ENCODE peak calls at places on chromosomes 3 and 15, in six cellular contexts. Z is mammary epithelial cell, K is brain microvascular endothelial cell, F is psoas muscle, C is adrenal gland, O is left ventricle myocardium inferior. E is an unnamed sample. For H3K27me3, the result is how much of the 10 kb centered on the place peaks cover.

GRCh38 chr3:183253961-183254815 is 1.1 kb downstream of the B3GNT5 start:
- DNase-seq in Z (no peak), K (no peak), F (peak), C (peak), O (peak), E (peak)

GRCh38 chr3:171258316-171258715 is 201.9 kb downstream of the TNIK start:
- DNase-seq in Z (peak), K (no peak), F (no peak), C (no peak), O (no peak), E (no peak)

GRCh38 chr3:149765762-149766334 is 13.6 kb upstream of the COMMD2 start:
- DNase-seq in Z (peak), K (peak), F (no peak), C (no peak), O (no peak), E (peak)

GRCh38 chr15:39896837-39897236 is 23.2 kb downstream of the GPR176 start:
- DNase-seq in Z (no peak), K (peak), F (no peak), C (no peak), O (no peak), E (no peak)

GRCh38 chr3:193124861-193125260 is 116.2 kb upstream of the PLAAT1 start:
- DNase-seq in Z (no peak), K (no peak), F (no peak), C (no peak), O (no peak), E (no peak)

GRCh38 chr3:101574388-101575156 is 592 bp downstream of the PCNP start:
- DNase-seq in Z (no peak), K (peak), F (peak), C (peak), O (peak), E (peak)

GRCh38 chr3:114741066-114741465 is 406.0 kb downstream of the ZBTB20 start:
- DNase-seq in Z (peak), K (no peak), F (no peak), C (no peak), O (no peak), E (no peak)

GRCh38 chr15:50880651-50881114 is 27.8 kb upstream of the AP4E1 start:
- DNase-seq in Z (peak), K (no peak), F (no peak), C (no peak), O (no peak), E (no peak)

GRCh38 chr3:57128863-57129602 is 36.1 kb downstream of the IL17RD start:
- DNase-seq in Z (no peak), K (no peak), F (no peak), C (no peak), O (no peak), E (no peak)

DNA sequence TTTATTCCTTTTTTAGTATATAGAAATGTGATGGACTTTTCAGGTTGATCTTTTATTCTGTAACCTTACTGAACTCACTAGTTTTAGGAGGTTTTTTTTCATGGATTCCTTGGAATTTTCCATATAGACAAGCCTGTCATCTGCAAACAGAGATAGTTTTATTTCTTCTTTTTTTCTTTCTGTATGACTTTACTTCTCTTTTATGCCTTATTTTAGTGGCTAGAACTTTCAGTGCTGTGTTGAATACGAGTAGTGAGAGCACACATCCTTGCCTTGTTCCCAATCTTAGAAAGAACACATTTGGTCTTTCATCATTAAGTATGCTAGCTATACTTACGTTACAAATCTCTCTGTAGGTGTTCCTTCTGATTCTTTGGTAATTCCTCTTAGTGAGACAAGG is 336.5 kb downstream of the PTPRG start:
- DNase-seq in Z (no peak), K (no peak), F (no peak), C (no peak), O (no peak), E (no peak)
- H3K27me3 ChIP-seq in Z (under half), K (under half), F (under half), C (under half), O (under half), E (under half)

GRCh38 chr15:45439521-45439931 is 61.2 kb upstream of the GATM start:
- DNase-seq in Z (no peak), K (no peak), F (no peak), C (no peak), O (no peak), E (peak)
- TF ChIP-seq CTCF in Z (no peak), K (no peak), F (no peak), C (no peak), O (no peak), E (no peak)

GRCh38 chr3:26636328-26636727 is 13.8 kb downstream of the LRRC3B start:
- DNase-seq in Z (no peak), K (no peak), F (no peak), C (no peak), O (no peak), E (no peak)

GRCh38 chr3:26627080-26627479 is 4.5 kb downstream of the LRRC3B start:
- DNase-seq in Z (no peak), K (no peak), F (no peak), C (no peak), O (no peak), E (no peak)

GRCh38 chr3:26630669-26631384 is 8.3 kb downstream of the LRRC3B start:
- DNase-seq in Z (no peak), K (no peak), F (no peak), C (no peak), O (no peak), E (no peak)

GRCh38 chr3:26628915-26629314 is 6.3 kb downstream of the LRRC3B start:
- DNase-seq in Z (no peak), K (no peak), F (no peak), C (no peak), O (no peak), E (no peak)

DNA sequence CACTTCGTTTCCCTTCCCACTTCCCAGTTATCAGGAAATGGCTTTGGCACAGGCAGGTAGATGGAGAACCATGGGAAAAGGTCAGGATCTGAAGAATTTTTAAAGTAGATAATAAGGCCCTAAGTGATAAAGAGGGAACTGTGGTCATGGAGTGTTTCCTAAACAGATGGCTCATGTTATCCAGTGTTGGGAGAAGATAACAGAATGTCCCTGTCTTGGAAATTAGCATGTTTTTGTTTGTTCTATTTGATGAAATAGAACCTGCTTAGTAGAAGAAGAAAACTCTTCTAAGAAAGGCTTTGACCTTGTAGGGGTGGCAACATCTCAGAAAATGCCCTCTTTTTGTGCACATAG is 8.8 kb downstream of the LRRC3B start:
- DNase-seq in Z (no peak), K (no peak), F (no peak), C (no peak), O (no peak), E (no peak)
- H3K27me3 ChIP-seq in Z (under half), K (under half), F (under half), C (under half), O (under half), E (under half)

GRCh38 chr3:107627962-107628542 is 105.3 kb downstream of the BBX start:
- DNase-seq in Z (no peak), K (no peak), F (no peak), C (no peak), O (no peak), E (no peak)
- TF ChIP-seq CTCF in Z (peak), K (no peak), F (no peak), C (no peak), O (no peak), E (no peak)

GRCh38 chr3:49313902-49314676 is 25.8 kb downstream of the USP4 start:
- DNase-seq in Z (peak), K (peak), F (no peak), C (no peak), O (no peak), E (no peak)
- H3K27me3 ChIP-seq in Z (under half), K (under half), F (under half), C (under half), O (under half), E (under half)

GRCh38 chr3:105532251-105532650 is 165.5 kb downstream of the ALCAM start:
- DNase-seq in Z (no peak), K (no peak), F (no peak), C (no peak), O (no peak), E (no peak)
- TF ChIP-seq CTCF in Z (no peak), K (no peak), F (no peak), C (no peak), O (no peak), E (no peak)

DNA sequence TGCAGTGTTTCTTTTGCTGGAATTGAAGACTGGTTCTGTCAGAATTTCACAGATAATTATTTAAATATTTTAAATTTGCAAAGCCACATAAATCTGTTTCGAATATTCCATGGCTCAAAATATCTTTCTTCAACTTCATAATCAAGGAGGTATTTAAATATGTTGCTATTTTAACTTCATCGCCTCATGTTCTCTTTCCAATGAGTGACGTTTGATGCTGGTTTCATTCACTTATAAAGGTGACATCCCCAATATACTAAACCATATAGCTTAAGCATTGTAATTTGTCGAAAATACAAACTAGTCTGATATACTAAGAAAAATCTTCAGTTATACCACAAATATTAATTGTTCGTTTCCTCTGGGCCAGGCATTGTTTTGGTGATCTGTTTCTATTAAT is 22.5 kb downstream of the MBNL1 start:
- DNase-seq in Z (no peak), K (no peak), F (no peak), C (no peak), O (no peak), E (no peak)
- H3K27me3 ChIP-seq in Z (under half), K (under half), F (under half), C (under half), O (under half), E (under half)

GRCh38 chr3:131141770-131142169 is 115.1 kb downstream of the NEK11 start:
- DNase-seq in Z (no peak), K (no peak), F (no peak), C (no peak), O (no peak), E (no peak)

GRCh38 chr3:131140891-131141290 is 114.2 kb downstream of the NEK11 start:
- DNase-seq in Z (no peak), K (no peak), F (no peak), C (no peak), O (no peak), E (no peak)

GRCh38 chr3:131143802-131144201 is 117.1 kb downstream of the NEK11 start:
- DNase-seq in Z (no peak), K (no peak), F (no peak), C (no peak), O (no peak), E (no peak)

GRCh38 chr3:131147534-131147933 is 120.9 kb downstream of the NEK11 start:
- DNase-seq in Z (no peak), K (no peak), F (no peak), C (no peak), O (no peak), E (no peak)

DNA sequence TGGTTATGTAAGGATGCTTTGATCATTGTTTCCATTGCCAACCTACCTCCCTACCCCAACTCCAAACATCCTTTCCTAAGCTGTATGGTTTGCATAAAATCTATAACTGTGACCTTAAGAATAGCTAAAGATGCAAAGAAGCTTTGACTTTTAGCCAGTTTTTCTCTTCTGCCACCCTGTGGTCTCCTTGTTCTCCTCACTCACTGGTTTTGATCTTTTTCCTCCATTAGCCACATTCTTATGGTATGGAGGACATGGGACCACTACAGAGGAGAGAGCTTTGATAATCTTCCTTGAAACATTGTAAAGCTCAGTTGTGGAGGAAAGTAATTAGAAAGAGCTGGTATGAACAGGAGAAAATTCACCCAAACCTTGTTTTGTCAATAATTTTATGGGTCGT is 115.9 kb downstream of the NEK11 start:
- DNase-seq in Z (no peak), K (no peak), F (no peak), C (no peak), O (no peak), E (no peak)
- TF ChIP-seq CTCF in Z (peak), K (peak), F (no peak), C (no peak), O (no peak), E (no peak)

DNA sequence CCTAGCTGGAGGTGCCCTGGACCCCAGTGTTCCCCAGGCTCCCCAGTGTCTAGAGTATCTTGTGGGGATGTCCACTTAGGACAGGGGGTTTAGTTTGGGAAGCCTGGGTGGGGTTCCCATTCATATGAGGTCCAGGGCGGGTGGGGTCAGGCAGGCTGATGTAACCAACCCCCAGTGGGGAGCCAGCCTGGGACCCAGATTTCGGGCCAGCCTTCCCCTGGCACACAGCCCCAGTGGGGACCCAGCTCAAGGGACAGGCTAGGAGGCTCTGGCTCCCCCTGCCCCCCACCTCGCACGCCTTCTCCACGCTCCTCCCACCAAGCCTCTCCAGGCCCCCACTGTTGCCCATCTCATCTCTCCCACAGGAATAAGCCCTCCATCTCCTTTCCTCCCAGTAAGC is 323.5 kb downstream of the UACA start:
- DNase-seq in Z (no peak), K (no peak), F (no peak), C (no peak), O (no peak), E (no peak)
- H3K27me3 ChIP-seq in Z (under half), K (half or more), F (under half), C (under half), O (half or more), E (under half)

E was measured in Caco-2.